ENCODE peak calls at places on chromosomes 4 and X, in six cellular contexts. O, M, X, H, G and Y are unnamed samples. For H3K4me1 and H3K9me3, the result is how much of the 10 kb centered on the place peaks cover.

GRCh38 chr4:19455850-19456602 is 795.7 kb upstream of the SLIT2 start:
- DNase-seq in O (no peak), M (peak), X (no peak), G (no peak), H (peak), Y (no peak)

GRCh38 chr4:98692411-98692810 is 34.0 kb upstream of the TSPAN5 start:
- DNase-seq in H (no peak), O (no peak), M (no peak), X (no peak), G (no peak), Y (no peak)

GRCh38 chr4:123811763-123812390 is 415.3 kb downstream of the SPRY1 start:
- DNase-seq in G (no peak), H (no peak), X (no peak), O (no peak), M (no peak), Y (no peak)

GRCh38 chr4:16914208-16914607 is 15.8 kb upstream of the LDB2 start:
- DNase-seq in H (no peak), X (peak), M (peak), G (no peak), O (no peak), Y (no peak)

GRCh38 chr4:98659106-98659592 is 738 bp upstream of the TSPAN5 start:
- DNase-seq in M (peak), O (no peak), G (no peak), H (no peak), X (peak), Y (no peak)

GRCh38 chr4:179624768-179625181 is 2182.5 kb upstream of the AGA start:
- DNase-seq in X (peak), M (no peak), G (no peak), H (no peak), O (no peak), Y (no peak)

GRCh38 chr4:6394671-6395081 is 77.7 kb downstream of the PPP2R2C start:
- DNase-seq in G (no peak), H (peak), M (no peak), O (no peak), X (no peak), Y (no peak)

GRCh38 chr4:107183155-107183774 is 147.2 kb upstream of the DKK2 start:
- DNase-seq in O (peak), G (peak), X (peak), M (peak), H (no peak), Y (no peak)

GRCh38 chr4:183783933-183784622 is 121.0 kb upstream of the STOX2 start:
- DNase-seq in O (peak), X (peak), H (no peak), G (peak), M (no peak), Y (no peak)

GRCh38 chrX:119981286-119982070 is 37.9 kb upstream of the NKAP start:
- DNase-seq in X (peak), O (peak), M (peak), H (no peak), G (no peak), Y (no peak)

GRCh38 chrX:130165181-130165702 is 399 bp downstream of the AIFM1 start:
- DNase-seq in M (peak), X (peak), H (no peak), G (no peak), O (peak), Y (no peak)

GRCh38 chr4:2698951-2699505 is 57.1 kb downstream of the TNIP2 start:
- DNase-seq in X (no peak), H (no peak), G (no peak), O (no peak), M (no peak), Y (no peak)

GRCh38 chr4:79364048-79364447 is 38.2 kb upstream of the NAA11 start:
- DNase-seq in O (no peak), G (no peak), M (no peak), H (no peak), X (no peak), Y (no peak)

GRCh38 chr4:154119317-154119716 is 330.4 kb upstream of the SFRP2 start:
- DNase-seq in O (no peak), X (peak), H (no peak), G (no peak), M (no peak), Y (no peak)

GRCh38 chr4:82893942-82894341 is 3.0 kb upstream of the SEC31A start:
- DNase-seq in G (no peak), X (no peak), O (peak), H (no peak), M (no peak), Y (no peak)

GRCh38 chr4:150769235-150769634 is 187.3 kb downstream of the MAB21L2 start:
- DNase-seq in X (peak), H (no peak), G (no peak), O (peak), M (no peak), Y (no peak)

GRCh38 chr4:82593416-82593815 is 31.6 kb upstream of the TMEM150C start:
- DNase-seq in H (no peak), O (peak), G (no peak), X (no peak), M (no peak), Y (no peak)

GRCh38 chr4:54378461-54378860 is 149.4 kb downstream of the PDGFRA start:
- DNase-seq in H (no peak), M (no peak), X (no peak), G (no peak), O (no peak), Y (no peak)

GRCh38 chr4:81786063-81786763 is 314.5 kb upstream of the RASGEF1B start:
- DNase-seq in O (peak), X (peak), H (no peak), M (no peak), G (peak), Y (no peak)

GRCh38 chr4:120009731-120010130 is 56.9 kb downstream of the MAD2L1 start:
- DNase-seq in X (peak), H (no peak), M (no peak), O (no peak), G (no peak), Y (no peak)

GRCh38 chr4:57110635-57111546 is 706 bp upstream of the IGFBP7 start:
- DNase-seq in G (peak), X (peak), M (peak), H (peak), O (peak), Y (peak)
- H3K4me1 ChIP-seq in G (under half), X (under half), M (under half), H (under half), O (under half), Y (under half)

GRCh38 chrX:40570346-40571093 is 10.2 kb upstream of the ATP6AP2 start:
- DNase-seq in H (no peak), X (no peak), G (no peak), M (no peak), O (no peak), Y (no peak)
- H3K4me3 ChIP-seq in H (no peak), X (no peak), G (no peak), M (no peak), O (no peak), Y (no peak)

GRCh38 chr4:102478186-102478585 is 23.0 kb upstream of the NFKB1 start:
- DNase-seq in H (peak), O (no peak), G (no peak), M (no peak), X (no peak), Y (no peak)
- H3K9me3 ChIP-seq in H (under half), O (under half), G (under half), M (under half), X (under half), Y (under half)

GRCh38 chr4:169153451-169153850 is 117.3 kb downstream of the SH3RF1 start:
- DNase-seq in G (no peak), X (no peak), M (no peak), H (no peak), O (no peak), Y (no peak)

GRCh38 chr4:169158046-169158445 is 112.7 kb downstream of the SH3RF1 start:
- DNase-seq in X (no peak), H (no peak), O (no peak), G (no peak), M (no peak), Y (no peak)

GRCh38 chr4:169159614-169160013 is 111.1 kb downstream of the SH3RF1 start:
- DNase-seq in O (no peak), M (no peak), X (peak), H (no peak), G (no peak), Y (no peak)

GRCh38 chr4:169158860-169159259 is 111.9 kb downstream of the SH3RF1 start:
- DNase-seq in O (peak), G (no peak), M (no peak), H (no peak), X (no peak), Y (no peak)

GRCh38 chr4:169156392-169156791 is 114.4 kb downstream of the SH3RF1 start:
- DNase-seq in M (no peak), H (no peak), X (no peak), O (no peak), G (no peak), Y (no peak)
- H3K4me1 ChIP-seq in M (under half), H (under half), X (under half), O (under half), G (under half), Y (under half)

DNA sequence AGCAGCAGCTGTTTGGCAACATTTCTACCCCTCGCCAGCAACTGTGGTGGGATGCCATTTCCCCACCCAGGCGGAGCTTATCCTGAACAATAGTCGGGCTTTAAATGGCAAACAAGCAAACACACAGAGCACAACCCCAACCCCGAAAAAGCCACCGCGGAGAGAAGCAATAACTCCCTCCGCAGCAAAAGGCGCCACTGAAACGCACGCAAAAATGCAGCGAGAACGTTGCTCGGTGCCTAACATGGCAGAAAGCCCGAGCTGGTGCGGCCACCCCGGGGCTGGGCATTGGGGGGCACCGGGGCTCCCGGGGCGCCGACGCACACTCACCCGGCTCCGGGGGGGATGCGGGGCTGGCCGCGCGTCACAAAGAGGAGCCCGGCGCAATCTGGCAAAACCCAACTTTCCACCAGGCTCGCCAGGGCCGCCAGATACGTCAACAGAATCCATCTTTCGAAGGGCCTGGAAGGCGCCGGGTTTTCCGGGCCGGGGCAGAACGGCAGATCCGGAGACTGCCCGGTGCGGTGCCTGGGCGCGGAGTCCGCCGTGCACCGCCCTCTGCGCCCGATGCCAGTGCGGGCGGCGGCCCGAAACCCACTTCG is 818 bp downstream of the RAI2 start:
- DNase-seq in M (peak), H (peak), G (no peak), X (peak), O (no peak), Y (no peak)
- H3K4me3 ChIP-seq in M (peak), H (peak), G (peak), X (peak), O (peak), Y (peak)

GRCh38 chr4:386708-387105 is 49.1 kb downstream of the ZNF141 start:
- DNase-seq in O (no peak), M (peak), G (no peak), X (no peak), H (no peak), Y (no peak)
- H3K9me3 ChIP-seq in O (under half), M (under half), G (half or more), X (half or more), H (half or more), Y (half or more)

GRCh38 chrX:110284159-110284558 is 33.7 kb downstream of the AMMECR1 start:
- DNase-seq in G (no peak), M (no peak), H (no peak), X (peak), O (no peak), Y (no peak)

GRCh38 chrX:110280954-110281353 is 36.9 kb downstream of the AMMECR1 start:
- DNase-seq in G (no peak), O (no peak), X (peak), M (no peak), H (no peak), Y (no peak)

GRCh38 chrX:110286126-110286525 is 31.8 kb downstream of the AMMECR1 start:
- DNase-seq in X (peak), M (no peak), O (no peak), G (no peak), H (no peak), Y (no peak)

GRCh38 chrX:110281377-110281776 is 36.5 kb downstream of the AMMECR1 start:
- DNase-seq in X (no peak), O (no peak), G (no peak), M (no peak), H (no peak), Y (no peak)

GRCh38 chrX:110282922-110283321 is 35.0 kb downstream of the AMMECR1 start:
- DNase-seq in O (no peak), G (no peak), M (no peak), H (no peak), X (no peak), Y (no peak)
- H3K4me1 ChIP-seq in O (under half), G (under half), M (under half), H (under half), X (under half), Y (under half)

GRCh38 chr4:139461022-139461421 is 7.1 kb downstream of the RAB33B start:
- DNase-seq in O (no peak), M (no peak), G (no peak), X (no peak), H (no peak), Y (no peak)
- H3K4me3 ChIP-seq in O (no peak), M (no peak), G (no peak), X (no peak), H (no peak), Y (no peak)

GRCh38 chr4:472881-473574 is 25.9 kb downstream of the ZNF721 start:
- DNase-seq in G (no peak), O (no peak), X (peak), M (no peak), H (no peak), Y (no peak)
- H3K9me3 ChIP-seq in G (under half), O (under half), X (under half), M (under half), H (under half), Y (under half)